ENCODE peak calls at places on chromosomes 1 and 21, in eight cellular contexts. H is heart left ventricle; S is CD4-positive, CD25-positive, alpha-beta regulatory T cell; F is GM18507; N is stimulated activated CD4-positive, alpha-beta T cell treated with anti-CD3 and anti-CD28 coated beads, TNF-alpha, amount 100 ng/mL, for 4 hours; L is MV-4-11; Q is activated T-cell treated with anti-CD3 and anti-CD28 coated beads, Interleukin-2, amount 50 U/mL, for 4 hours; Z is choroid plexus epithelial cell. W is an unnamed sample.

GRCh38 chr1:183584155-183584554 is 6.1 kb downstream of the NCF2 start:
- DNase-seq in H (no peak), S (no peak), F (no peak), N (no peak), L (no peak), Q (no peak), Z (no peak), W (no peak)

GRCh38 chr21:41653944-41654625 is 112.8 kb downstream of the RIPK4 start:
- DNase-seq in H (no peak), S (no peak), F (no peak), N (no peak), L (no peak), Q (no peak), Z (peak; percentile 77), W (no peak)

GRCh38 chr1:150537732-150538684 is 11.2 kb upstream of the ADAMTSL4 start:
- DNase-seq in H (no peak), S (no peak), F (no peak), N (no peak), L (no peak), Q (no peak), Z (peak; percentile 94), W (no peak)

GRCh38 chr1:72648465-72648864 is 366.1 kb upstream of the NEGR1 start:
- DNase-seq in H (no peak), S (no peak), F (no peak), N (no peak), L (no peak), Q (no peak), Z (no peak), W (no peak)

GRCh38 chr1:24641646-24642151 is 1.4 kb upstream of the SRRM1 start:
- DNase-seq in H (peak; percentile 42), S (peak; percentile 64), F (no peak), N (no peak), L (peak; percentile 64), Q (peak; percentile 17), Z (peak; percentile 41), W (peak; percentile 52)

GRCh38 chr1:215517441-215517891 is 49.6 kb upstream of the KCTD3 start:
- DNase-seq in H (no peak), S (no peak), F (no peak), N (no peak), L (peak; percentile 76), Q (no peak), Z (peak; percentile 74), W (no peak)

GRCh38 chr1:156726549-156727226 is 1.6 kb upstream of the METTL25B start:
- DNase-seq in H (no peak), S (peak; percentile 73), F (no peak), N (peak; percentile 28), L (peak; percentile 71), Q (peak; percentile 37), Z (peak; percentile 82), W (no peak)

GRCh38 chr1:230747886-230748800 is 955 bp downstream of the CAPN9 start:
- DNase-seq in H (no peak), S (no peak), F (no peak), N (no peak), L (no peak), Q (no peak), Z (no peak), W (no peak)

GRCh38 chr1:205681364-205681763 is 1.1 kb upstream of the SLC45A3 start:
- DNase-seq in H (no peak), S (no peak), F (no peak), N (no peak), L (no peak), Q (no peak), Z (no peak), W (no peak)

GRCh38 chr1:156704930-156705320 is 458 bp downstream of the CRABP2 start:
- DNase-seq in H (no peak), S (no peak), F (no peak), N (no peak), L (no peak), Q (peak; percentile 30), Z (peak; percentile 54), W (peak; percentile 87)

GRCh38 chr1:185914089-185914488 is 179.9 kb downstream of the HMCN1 start:
- DNase-seq in H (no peak), S (no peak), F (no peak), N (no peak), L (no peak), Q (no peak), Z (no peak), W (no peak)

GRCh38 chr1:182617075-182617429 is 12.9 kb upstream of the RGS16 start:
- DNase-seq in H (no peak), S (no peak), F (no peak), N (no peak), L (no peak), Q (no peak), Z (no peak), W (no peak)

GRCh38 chr1:59418361-59418760 is 121.5 kb downstream of the FGGY start:
- DNase-seq in H (no peak), S (no peak), F (no peak), N (no peak), L (no peak), Q (no peak), Z (no peak), W (no peak)

GRCh38 chr1:172351761-172352161 is 68.7 kb upstream of the C1orf105 start:
- DNase-seq in H (no peak), S (no peak), F (no peak), N (no peak), L (no peak), Q (no peak), Z (peak; percentile 83), W (peak; percentile 36)

GRCh38 chr1:14655386-14655785 is 56.9 kb downstream of the KAZN start:
- DNase-seq in H (no peak), S (no peak), F (no peak), N (no peak), L (no peak), Q (no peak), Z (no peak), W (no peak)

GRCh38 chr1:24020032-24020431 is 39.9 kb upstream of the SRSF10 start:
- DNase-seq in H (no peak), S (no peak), F (no peak), N (no peak), L (no peak), Q (no peak), Z (peak; percentile 75), W (no peak)

GRCh38 chr1:88169939-88170338 is 514.1 kb upstream of the PKN2 start:
- DNase-seq in H (no peak), S (no peak), F (no peak), N (no peak), L (no peak), Q (no peak), Z (no peak), W (no peak)

GRCh38 chr1:165456861-165457260 is 11.9 kb upstream of the RXRG start:
- DNase-seq in H (no peak), S (no peak), F (no peak), N (no peak), L (no peak), Q (no peak), Z (no peak), W (no peak)

GRCh38 chr1:184827600-184828368 is 73.1 kb upstream of the EDEM3 start:
- DNase-seq in H (no peak), S (no peak), F (no peak), N (no peak), L (no peak), Q (no peak), Z (peak; percentile 84), W (no peak)

GRCh38 chr21:44349847-44350772 is 3.3 kb upstream of the TRPM2 start:
- DNase-seq in H (no peak), S (no peak), F (no peak), N (no peak), L (no peak), Q (no peak), Z (no peak), W (no peak)

GRCh38 chr1:96865731-96866684 is 144.4 kb downstream of the PTBP2 start:
- DNase-seq in H (no peak), S (no peak), F (no peak), N (no peak), L (peak; percentile 23), Q (no peak), Z (peak; percentile 100), W (peak; percentile 9)

GRCh38 chr21:45882641-45883040 is 98.9 kb upstream of the COL6A1 start:
- DNase-seq in H (no peak), S (no peak), F (no peak), N (no peak), L (no peak), Q (no peak), Z (no peak), W (no peak)